ENCODE peak calls at places on chromosomes 2 and 18, in five cellular contexts. V, X, B, M and N are unnamed samples.

GRCh38 chr2:96554293-96555145 is 18.0 kb downstream of the ARID5A start:
- DNase-seq in V (peak; percentile 41), X (peak; percentile 90), B (peak; percentile 84), M (peak; percentile 57), N (peak; percentile 55)

GRCh38 chr2:227717687-227718567 is at the start of gene SLC19A3:
- DNase-seq in V (peak; percentile 50), X (peak; percentile 91), B (peak; percentile 92), M (peak; percentile 63), N (peak; percentile 73)

GRCh38 chr2:143230506-143231256 is 101.5 kb downstream of the ARHGAP15 start:
- DNase-seq in V (no peak), X (no peak), B (no peak), M (no peak), N (no peak)

GRCh38 chr2:186503827-186504606 is 18.0 kb downstream of the ZC3H15 start:
- DNase-seq in V (peak; percentile 37), X (no peak), B (no peak), M (no peak), N (peak; percentile 58)

GRCh38 chr2:197996583-197996982 is 192.2 kb downstream of the PLCL1 start:
- DNase-seq in V (no peak), X (no peak), B (no peak), M (no peak), N (no peak)

GRCh38 chr18:13232060-13232917 is 13.7 kb downstream of the LDLRAD4 start:
- DNase-seq in V (no peak), X (peak; percentile 41), B (no peak), M (no peak), N (no peak)

GRCh38 chr2:72263043-72263780 is 115.5 kb upstream of the CYP26B1 start:
- DNase-seq in V (peak; percentile 5), X (no peak), B (no peak), M (no peak), N (peak; percentile 25)

GRCh38 chr18:48864876-48865275 is 85.9 kb downstream of the SMAD7 start:
- DNase-seq in V (no peak), X (no peak), B (no peak), M (no peak), N (no peak)

GRCh38 chr18:78939105-78939504 is 40.5 kb upstream of the SALL3 start:
- DNase-seq in V (no peak), X (no peak), B (no peak), M (no peak), N (no peak)

GRCh38 chr18:12034241-12035100 is 53.2 kb downstream of the IMPA2 start:
- DNase-seq in V (no peak), X (peak; percentile 41), B (no peak), M (no peak), N (no peak)

GRCh38 chr2:46955764-46956163 is 40.2 kb upstream of the MCFD2 start:
- DNase-seq in V (no peak), X (no peak), B (no peak), M (no peak), N (no peak)

GRCh38 chr18:36296591-36297418 is 708 bp upstream of the FHOD3 start:
- DNase-seq in V (peak; percentile 77), X (peak; percentile 87), B (peak; percentile 86), M (peak; percentile 59), N (peak; percentile 49)

GRCh38 chr2:224038049-224038829 is 847 bp downstream of the SERPINE2 start:
- DNase-seq in V (peak; percentile 13), X (peak; percentile 77), B (peak; percentile 63), M (peak; percentile 27), N (peak; percentile 57)

GRCh38 chr2:206250041-206250897 is 24.2 kb upstream of the ZDBF2 start:
- DNase-seq in V (peak; percentile 4), X (peak; percentile 65), B (peak; percentile 71), M (no peak), N (peak; percentile 36)

GRCh38 chr2:45194611-45195010 is 185.4 kb upstream of the SIX2 start:
- DNase-seq in V (no peak), X (no peak), B (no peak), M (no peak), N (no peak)

GRCh38 chr2:174608866-174609214 is 11.2 kb upstream of the WIPF1 start:
- DNase-seq in V (no peak), X (no peak), B (no peak), M (no peak), N (no peak)

GRCh38 chr2:11688222-11689069 is 18.5 kb upstream of the NTSR2 start:
- DNase-seq in V (peak; percentile 65), X (peak; percentile 94), B (peak; percentile 85), M (peak; percentile 69), N (peak; percentile 78)

GRCh38 chr18:47050468-47050867 is 15.0 kb upstream of the ELOA2 start:
- DNase-seq in V (peak; percentile 60), X (no peak), B (no peak), M (peak; percentile 32), N (peak; percentile 63)

DNA sequence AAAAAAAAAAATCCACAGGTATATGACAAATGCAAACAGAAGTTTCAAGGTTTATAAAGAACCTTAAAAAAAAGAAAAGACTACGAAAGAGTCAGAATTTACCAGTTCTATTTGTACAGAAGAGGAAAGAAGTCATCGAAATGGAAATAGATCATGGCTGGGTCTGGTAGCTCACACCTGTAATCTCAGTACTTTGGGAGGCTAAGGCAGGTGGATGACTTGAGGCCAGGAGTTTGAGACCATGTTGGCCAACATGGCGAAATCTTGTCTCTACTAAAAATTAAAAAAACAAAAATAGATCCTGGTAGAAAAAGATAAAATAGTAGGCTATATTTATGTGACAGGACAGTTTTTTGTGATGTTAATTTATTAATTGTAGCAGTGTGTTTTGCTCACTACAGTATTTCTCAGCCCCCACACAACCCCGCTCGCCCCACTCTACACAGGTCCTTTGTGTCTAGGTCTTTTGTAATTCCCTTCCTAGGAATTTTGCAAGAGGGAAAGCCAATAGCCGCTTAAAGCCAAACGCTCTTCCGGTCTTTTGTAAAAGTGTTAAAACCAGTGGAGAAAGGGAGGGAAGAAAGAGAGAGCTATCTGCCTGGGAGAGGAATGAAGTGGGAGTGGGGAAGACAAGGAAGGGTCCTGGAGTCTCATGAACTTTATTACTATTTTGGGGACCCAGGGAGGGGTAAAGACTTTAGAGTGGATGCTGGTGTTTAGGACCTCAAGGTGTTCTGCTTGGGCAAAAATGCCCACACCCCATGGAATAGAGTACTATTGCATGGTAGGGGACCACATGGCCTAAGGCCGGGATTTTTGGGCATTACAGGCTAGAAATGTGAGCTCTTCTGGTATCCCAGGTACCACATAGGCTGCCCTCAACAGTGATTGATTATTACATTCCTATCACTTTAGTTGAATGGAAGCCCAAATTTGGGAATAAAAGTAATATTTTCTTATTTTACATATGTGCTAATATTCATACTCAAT is 59.4 kb upstream of the XPO1 start:
- DNase-seq in V (no peak), X (peak; percentile 50), B (peak; percentile 58), M (no peak), N (no peak)
- H2BK15ac ChIP-seq in V (no peak overlapping the region), X (no peak overlapping the region), B (no peak overlapping the region), M (no peak overlapping the region), N (no peak overlapping the region)

DNA sequence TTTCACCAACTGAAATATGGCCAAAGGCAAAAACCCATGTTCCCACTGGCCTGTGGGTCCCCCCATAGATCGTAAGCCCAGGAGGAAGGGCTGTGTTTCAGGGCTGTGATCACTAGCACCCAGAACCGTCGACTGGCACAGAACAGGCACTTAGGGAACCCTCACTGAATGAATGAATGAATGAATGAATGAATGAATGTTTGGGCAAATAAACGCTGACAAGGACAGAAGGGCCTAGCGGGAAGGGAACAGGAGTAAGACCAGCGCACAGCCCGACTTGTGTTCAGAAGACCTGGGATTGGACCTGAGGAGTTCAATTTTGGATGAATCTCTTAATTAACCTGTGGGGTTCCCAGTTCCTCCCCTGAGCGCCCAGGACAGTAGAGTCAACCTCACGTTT is 76.2 kb downstream of the TPO start:
- DNase-seq in V (no peak), X (peak; percentile 32), B (no peak), M (no peak), N (no peak)
- H4K91ac ChIP-seq in V (no peak overlapping the region), X (peak overlapping the region; percentile 44), B (no peak overlapping the region), M (no peak overlapping the region), N (no peak overlapping the region)

DNA sequence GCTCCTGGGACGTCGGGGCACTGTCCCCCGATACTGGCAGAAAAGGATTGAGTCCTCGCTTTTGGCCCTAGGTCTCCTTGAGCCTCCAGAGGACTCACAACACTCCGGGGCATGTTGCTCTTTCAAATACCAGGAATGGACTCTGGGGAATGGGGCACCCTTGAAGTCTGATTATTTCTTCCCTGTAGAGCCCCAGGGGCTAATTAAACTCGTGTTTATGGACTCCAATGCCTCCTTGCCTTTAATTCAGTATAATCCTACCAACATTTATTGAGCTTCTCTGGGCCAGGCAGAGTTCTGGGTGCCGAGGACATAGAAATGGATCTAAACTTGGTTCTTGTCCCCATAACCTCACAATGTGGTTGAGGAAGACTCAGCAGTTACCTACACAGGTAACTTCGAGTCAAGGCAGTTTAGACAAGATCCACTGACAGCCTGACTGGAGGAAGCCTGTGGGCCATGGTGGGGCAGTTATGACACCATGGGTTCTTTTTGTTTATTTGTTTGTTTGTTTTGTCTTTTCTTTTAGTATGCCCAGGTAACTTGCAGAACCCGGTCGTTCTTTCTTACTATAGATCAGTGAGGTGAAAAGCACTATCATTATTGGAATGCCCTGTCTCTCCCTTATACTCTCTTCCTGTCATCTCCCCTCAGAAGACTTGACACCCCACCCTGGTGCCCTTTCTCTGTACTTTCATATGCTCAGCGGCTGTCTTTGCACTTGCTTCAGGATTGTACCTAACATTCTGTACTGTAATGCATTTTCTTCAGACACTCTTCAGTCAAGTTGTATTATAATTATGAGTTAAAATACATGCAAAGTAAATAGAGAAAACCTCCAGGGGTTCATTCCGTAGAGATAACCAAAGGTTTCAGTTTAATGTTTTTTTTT is 3.2 kb downstream of the CFLAR start:
- DNase-seq in V (peak; percentile 52), X (no peak), B (no peak), M (no peak), N (peak; percentile 62)
- H2BK15ac ChIP-seq in V (peak overlapping the region; percentile 89), X (peak overlapping the region; percentile 9), B (no peak overlapping the region), M (no peak overlapping the region), N (peak overlapping the region; percentile 35)

DNA sequence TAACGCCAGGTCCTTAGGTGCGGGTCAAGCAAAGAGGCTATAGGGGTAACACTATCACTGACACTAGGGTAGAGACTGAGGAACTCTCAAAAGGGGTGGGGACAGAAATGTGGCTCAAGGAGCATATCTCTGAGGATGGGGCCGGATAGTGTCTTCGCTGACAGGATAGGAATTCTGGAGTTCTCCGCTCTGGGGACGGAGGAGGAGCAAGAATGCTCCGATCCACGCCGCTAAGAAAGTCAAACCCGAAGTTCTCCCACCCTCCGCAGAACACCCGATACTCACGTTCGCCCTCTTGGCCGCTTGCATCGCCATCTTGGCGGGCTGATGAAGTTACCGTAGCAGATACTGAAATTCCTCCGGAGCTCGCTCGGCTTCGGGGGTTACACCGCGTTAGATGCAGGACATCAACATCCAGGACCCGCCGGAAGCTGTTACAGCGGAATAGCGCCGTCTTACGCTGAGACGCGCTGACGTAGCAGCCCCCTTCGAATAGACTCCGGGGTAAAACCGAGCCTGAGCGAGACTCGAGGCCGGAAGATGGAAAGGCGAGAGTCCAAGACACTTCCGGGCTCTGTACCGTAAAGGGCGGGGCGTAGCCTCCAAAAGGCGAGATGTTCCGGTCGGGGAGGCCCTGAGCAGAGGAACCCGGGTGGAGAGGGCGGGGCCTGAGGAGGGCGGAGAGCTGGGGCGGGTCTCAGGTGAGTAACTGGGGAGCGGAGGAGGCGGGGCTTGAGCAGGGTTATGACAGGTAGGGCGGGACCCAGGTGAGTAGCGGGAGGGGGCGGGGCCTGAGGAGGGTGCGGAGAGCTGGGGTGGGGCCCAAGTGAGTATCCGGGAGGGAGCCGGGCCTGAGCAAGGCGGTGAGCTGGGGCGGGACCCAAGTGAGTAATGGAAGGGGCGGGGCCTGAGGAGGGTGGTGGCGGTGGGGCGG is at the start of gene SF3B6:
- DNase-seq in V (peak; percentile 99), X (peak; percentile 100), B (peak; percentile 100), M (peak; percentile 96), N (peak; percentile 99)
- H4K91ac ChIP-seq in V (peak within 1 kb of the TSS; percentile 66), X (no peak within 1 kb of the TSS), B (no peak within 1 kb of the TSS), M (no peak within 1 kb of the TSS), N (peak within 1 kb of the TSS; percentile 95)